ENCODE peak calls at places on chromosomes 4 and X, in four cellular contexts. One of them, this sample, is unnamed.

GRCh38 chr4:11151500-11151899 is 277.2 kb downstream of the HS3ST1 start:
- DNase-seq in lung: no peak
- DNase-seq in activated T-helper 1 cell treated with anti-CD3 and anti-CD28 coated beads, Interleukin-12 subunit alpha, Interleukin-12 subunit beta, Interleukin-2, Interleukin-4 antibody, amounts not matched to agents 30 ng/mL and 10 ng/mL and 1 ng/mL, durations not matched to agents 14 hours and 24 hours and 36 hours: no peak
- DNase-seq in midbrain: no peak
- DNase-seq in this sample: no peak

GRCh38 chr4:13413719-13414437 is 70.3 kb downstream of the RAB28 start:
- DNase-seq in activated T-helper 1 cell treated with anti-CD3 and anti-CD28 coated beads, Interleukin-12 subunit alpha, Interleukin-12 subunit beta, Interleukin-2, Interleukin-4 antibody, amounts not matched to agents 30 ng/mL and 10 ng/mL and 1 ng/mL, durations not matched to agents 14 hours and 24 hours and 36 hours: no peak
- DNase-seq in midbrain: no peak
- DNase-seq in lung: no peak
- DNase-seq in this sample: peak

GRCh38 chr4:183349673-183350072 is 27.4 kb upstream of the CLDN24 start:
- DNase-seq in lung: no peak
- DNase-seq in activated T-helper 1 cell treated with anti-CD3 and anti-CD28 coated beads, Interleukin-12 subunit alpha, Interleukin-12 subunit beta, Interleukin-2, Interleukin-4 antibody, amounts not matched to agents 30 ng/mL and 10 ng/mL and 1 ng/mL, durations not matched to agents 14 hours and 24 hours and 36 hours: no peak
- DNase-seq in midbrain: no peak
- DNase-seq in this sample: no peak

GRCh38 chr4:8580321-8581093 is at the start of gene GPR78:
- DNase-seq in midbrain: no peak
- DNase-seq in lung: no peak
- DNase-seq in activated T-helper 1 cell treated with anti-CD3 and anti-CD28 coated beads, Interleukin-12 subunit alpha, Interleukin-12 subunit beta, Interleukin-2, Interleukin-4 antibody, amounts not matched to agents 30 ng/mL and 10 ng/mL and 1 ng/mL, durations not matched to agents 14 hours and 24 hours and 36 hours: peak
- DNase-seq in this sample: no peak

GRCh38 chr4:124121511-124121934 is 591.0 kb downstream of the ANKRD50 start:
- DNase-seq in activated T-helper 1 cell treated with anti-CD3 and anti-CD28 coated beads, Interleukin-12 subunit alpha, Interleukin-12 subunit beta, Interleukin-2, Interleukin-4 antibody, amounts not matched to agents 30 ng/mL and 10 ng/mL and 1 ng/mL, durations not matched to agents 14 hours and 24 hours and 36 hours: no peak
- DNase-seq in midbrain: no peak
- DNase-seq in lung: no peak
- DNase-seq in this sample: no peak

GRCh38 chr4:115234405-115235093 is 121.1 kb upstream of the NDST4 start:
- DNase-seq in lung: no peak
- DNase-seq in midbrain: peak
- DNase-seq in activated T-helper 1 cell treated with anti-CD3 and anti-CD28 coated beads, Interleukin-12 subunit alpha, Interleukin-12 subunit beta, Interleukin-2, Interleukin-4 antibody, amounts not matched to agents 30 ng/mL and 10 ng/mL and 1 ng/mL, durations not matched to agents 14 hours and 24 hours and 36 hours: no peak
- DNase-seq in this sample: no peak

GRCh38 chrX:77679145-77679544 is 106.9 kb downstream of the ATRX start:
- DNase-seq in activated T-helper 1 cell treated with anti-CD3 and anti-CD28 coated beads, Interleukin-12 subunit alpha, Interleukin-12 subunit beta, Interleukin-2, Interleukin-4 antibody, amounts not matched to agents 30 ng/mL and 10 ng/mL and 1 ng/mL, durations not matched to agents 14 hours and 24 hours and 36 hours: no peak
- DNase-seq in midbrain: no peak
- DNase-seq in lung: no peak
- DNase-seq in this sample: no peak

GRCh38 chr4:168923526-168924194 is 86.4 kb downstream of the CBR4 start:
- DNase-seq in activated T-helper 1 cell treated with anti-CD3 and anti-CD28 coated beads, Interleukin-12 subunit alpha, Interleukin-12 subunit beta, Interleukin-2, Interleukin-4 antibody, amounts not matched to agents 30 ng/mL and 10 ng/mL and 1 ng/mL, durations not matched to agents 14 hours and 24 hours and 36 hours: peak
- DNase-seq in lung: peak
- DNase-seq in midbrain: peak
- DNase-seq in this sample: peak

GRCh38 chr4:101163936-101164335 is 183.4 kb downstream of the PPP3CA start:
- DNase-seq in activated T-helper 1 cell treated with anti-CD3 and anti-CD28 coated beads, Interleukin-12 subunit alpha, Interleukin-12 subunit beta, Interleukin-2, Interleukin-4 antibody, amounts not matched to agents 30 ng/mL and 10 ng/mL and 1 ng/mL, durations not matched to agents 14 hours and 24 hours and 36 hours: no peak
- DNase-seq in midbrain: no peak
- DNase-seq in lung: no peak
- DNase-seq in this sample: no peak

GRCh38 chr4:87977521-87978278 is 2.2 kb downstream of the SPP1 start:
- DNase-seq in activated T-helper 1 cell treated with anti-CD3 and anti-CD28 coated beads, Interleukin-12 subunit alpha, Interleukin-12 subunit beta, Interleukin-2, Interleukin-4 antibody, amounts not matched to agents 30 ng/mL and 10 ng/mL and 1 ng/mL, durations not matched to agents 14 hours and 24 hours and 36 hours: no peak
- DNase-seq in lung: no peak
- DNase-seq in midbrain: peak
- DNase-seq in this sample: no peak

GRCh38 chrX:19810370-19810769 is 77.0 kb downstream of the SH3KBP1 start:
- DNase-seq in lung: no peak
- DNase-seq in midbrain: no peak
- DNase-seq in activated T-helper 1 cell treated with anti-CD3 and anti-CD28 coated beads, Interleukin-12 subunit alpha, Interleukin-12 subunit beta, Interleukin-2, Interleukin-4 antibody, amounts not matched to agents 30 ng/mL and 10 ng/mL and 1 ng/mL, durations not matched to agents 14 hours and 24 hours and 36 hours: no peak
- DNase-seq in this sample: no peak

GRCh38 chr4:124253080-124253479 is 459.5 kb downstream of the ANKRD50 start:
- DNase-seq in lung: no peak
- DNase-seq in midbrain: no peak
- DNase-seq in activated T-helper 1 cell treated with anti-CD3 and anti-CD28 coated beads, Interleukin-12 subunit alpha, Interleukin-12 subunit beta, Interleukin-2, Interleukin-4 antibody, amounts not matched to agents 30 ng/mL and 10 ng/mL and 1 ng/mL, durations not matched to agents 14 hours and 24 hours and 36 hours: no peak
- DNase-seq in this sample: no peak

GRCh38 chr4:93203708-93204107 is 624.8 kb upstream of the ATOH1 start:
- DNase-seq in midbrain: no peak
- DNase-seq in lung: no peak
- DNase-seq in activated T-helper 1 cell treated with anti-CD3 and anti-CD28 coated beads, Interleukin-12 subunit alpha, Interleukin-12 subunit beta, Interleukin-2, Interleukin-4 antibody, amounts not matched to agents 30 ng/mL and 10 ng/mL and 1 ng/mL, durations not matched to agents 14 hours and 24 hours and 36 hours: no peak
- DNase-seq in this sample: no peak

GRCh38 chrX:31708116-31708515 is 636.3 kb upstream of the FTHL17 start:
- DNase-seq in midbrain: no peak
- DNase-seq in activated T-helper 1 cell treated with anti-CD3 and anti-CD28 coated beads, Interleukin-12 subunit alpha, Interleukin-12 subunit beta, Interleukin-2, Interleukin-4 antibody, amounts not matched to agents 30 ng/mL and 10 ng/mL and 1 ng/mL, durations not matched to agents 14 hours and 24 hours and 36 hours: no peak
- DNase-seq in lung: no peak
- DNase-seq in this sample: no peak